ENCODE peak calls at places on chromosomes 13 and 19, in six cellular contexts. Y, F, H, G, C and Z are unnamed samples.

GRCh38 chr13:90055121-90055520 is 1292.4 kb upstream of the MIR17HG start:
- DNase-seq in Y (no peak), G (no peak), C (no peak), H (no peak), F (no peak), Z (no peak)

GRCh38 chr19:52896431-52897148 is 845 bp downstream of the ZNF320 start:
- DNase-seq in H (peak), F (peak), G (peak), C (peak), Y (peak), Z (no peak)

GRCh38 chr19:51137812-51138425 is 4.2 kb upstream of the SIGLEC7 start:
- DNase-seq in F (no peak), C (no peak), H (no peak), G (no peak), Y (no peak), Z (no peak)

GRCh38 chr13:37608750-37609339 is 10.3 kb upstream of the POSTN start:
- DNase-seq in H (no peak), Y (no peak), G (peak), C (peak), F (no peak), Z (no peak)

GRCh38 chr13:45269204-45269603 is 68.4 kb upstream of the KCTD4 start:
- DNase-seq in C (no peak), H (peak), Y (peak), F (no peak), G (peak), Z (no peak)

GRCh38 chr19:15550847-15551182 is 42.5 kb downstream of the CYP4F22 start:
- DNase-seq in G (no peak), C (no peak), F (no peak), Y (no peak), H (no peak), Z (no peak)

GRCh38 chr13:66501187-66501586 is 728.9 kb downstream of the PCDH9 start:
- DNase-seq in H (no peak), G (peak), Y (peak), C (no peak), F (no peak), Z (no peak)

GRCh38 chr19:40348125-40348913 is at the start of the genes C19orf47 and PLD3:
- DNase-seq in Y (peak), H (peak), G (peak), F (peak), C (peak), Z (peak)

GRCh38 chr13:91141619-91142061 is 205.8 kb upstream of the MIR17HG start:
- DNase-seq in H (no peak), Y (no peak), F (no peak), C (no peak), G (peak), Z (no peak)

GRCh38 chr19:10339380-10339960 is at the start of gene ICAM3:
- DNase-seq in G (no peak), F (no peak), Y (no peak), C (no peak), H (no peak), Z (no peak)

GRCh38 chr19:55580628-55581144 is at the start of gene ZNF579:
- DNase-seq in H (peak), Y (peak), F (peak), G (peak), C (peak), Z (peak)

GRCh38 chr19:56156768-56157167 is 15.7 kb downstream of the ZNF444 start:
- DNase-seq in H (no peak), F (no peak), C (no peak), G (no peak), Y (no peak), Z (no peak)

GRCh38 chr19:1864480-1865171 is 1.2 kb upstream of the KLF16 start:
- DNase-seq in C (peak), Y (peak), F (peak), H (peak), G (peak), Z (no peak)

GRCh38 chr19:39307822-39308530 is 11.8 kb downstream of the IFNL1 start:
- DNase-seq in Y (no peak), G (no peak), C (no peak), H (peak), F (no peak), Z (peak)

GRCh38 chr19:55086730-55087541 is 11.3 kb downstream of the EPS8L1 start:
- DNase-seq in F (peak), Y (peak), H (peak), G (peak), C (peak), Z (peak)

GRCh38 chr19:38120471-38121030 is 103.5 kb downstream of the DPF1 start:
- DNase-seq in H (no peak), Y (no peak), C (no peak), G (no peak), F (no peak), Z (no peak)

GRCh38 chr13:44668707-44669106 is 92.6 kb upstream of the TSC22D1 start:
- DNase-seq in G (peak), H (no peak), C (no peak), Y (peak), F (no peak), Z (no peak)

GRCh38 chr19:46147791-46148288 is at the start of gene IGFL2:
- DNase-seq in H (no peak), Y (no peak), F (no peak), C (peak), G (no peak), Z (no peak)

GRCh38 chr19:3404324-3405260 is 38.2 kb downstream of the NFIC start:
- DNase-seq in C (peak), Y (peak), F (no peak), G (peak), H (no peak), Z (no peak)

GRCh38 chr13:102825400-102825799 is 20.4 kb upstream of the ERCC5 start:
- DNase-seq in H (peak), Y (no peak), F (no peak), C (no peak), G (no peak), Z (no peak)

GRCh38 chr13:43009506-43009905 is 13.9 kb upstream of the DNAJC15 start:
- DNase-seq in F (no peak), H (no peak), G (no peak), Y (peak), C (peak), Z (no peak)

GRCh38 chr19:27894906-27895754 is 1317.8 kb downstream of the UQCRFS1 start:
- DNase-seq in C (no peak), G (no peak), Y (no peak), F (no peak), H (no peak), Z (no peak)

GRCh38 chr13:46736568-46736967 is 60.4 kb downstream of the ESD start:
- DNase-seq in F (no peak), Y (no peak), H (no peak), G (no peak), C (no peak), Z (no peak)

GRCh38 chr13:38824342-38824741 is 137.5 kb downstream of the FREM2 start:
- DNase-seq in H (peak), G (no peak), C (no peak), F (no peak), Y (no peak), Z (no peak)

GRCh38 chr13:24141333-24141910 is 19.1 kb upstream of the SPATA13 start:
- DNase-seq in C (no peak), F (no peak), Y (peak), G (no peak), H (peak), Z (no peak)

GRCh38 chr13:24135674-24136300 is 24.7 kb upstream of the SPATA13 start:
- DNase-seq in Y (peak), C (no peak), H (no peak), F (no peak), G (peak), Z (no peak)

GRCh38 chr13:24142453-24142852 is 18.1 kb upstream of the SPATA13 start:
- DNase-seq in H (no peak), G (no peak), Y (no peak), C (no peak), F (no peak), Z (no peak)

GRCh38 chr13:24142886-24143285 is 17.6 kb upstream of the SPATA13 start:
- DNase-seq in H (no peak), Y (no peak), C (no peak), G (no peak), F (no peak), Z (no peak)

GRCh38 chr13:24138911-24139310 is 21.6 kb upstream of the SPATA13 start:
- DNase-seq in G (no peak), Y (no peak), F (no peak), C (no peak), H (no peak), Z (no peak)
- H3K23ac ChIP-seq in G (no peak), Y (no peak), F (no peak), C (no peak), H (no peak), Z (no peak)

GRCh38 chr19:8452446-8453123 is 7.8 kb downstream of the HNRNPM start:
- DNase-seq in H (peak), Y (no peak), G (no peak), F (no peak), C (no peak), Z (no peak)

GRCh38 chr19:8455018-8455417 is 10.2 kb downstream of the HNRNPM start:
- DNase-seq in H (no peak), C (no peak), G (no peak), Y (no peak), F (no peak), Z (no peak)

GRCh38 chr19:8454218-8454617 is 9.4 kb downstream of the HNRNPM start:
- DNase-seq in Y (no peak), F (no peak), C (no peak), G (no peak), H (no peak), Z (no peak)

GRCh38 chr19:8451885-8452284 is 7.1 kb downstream of the HNRNPM start:
- DNase-seq in H (peak), G (peak), C (no peak), Y (peak), F (no peak), Z (no peak)

DNA sequence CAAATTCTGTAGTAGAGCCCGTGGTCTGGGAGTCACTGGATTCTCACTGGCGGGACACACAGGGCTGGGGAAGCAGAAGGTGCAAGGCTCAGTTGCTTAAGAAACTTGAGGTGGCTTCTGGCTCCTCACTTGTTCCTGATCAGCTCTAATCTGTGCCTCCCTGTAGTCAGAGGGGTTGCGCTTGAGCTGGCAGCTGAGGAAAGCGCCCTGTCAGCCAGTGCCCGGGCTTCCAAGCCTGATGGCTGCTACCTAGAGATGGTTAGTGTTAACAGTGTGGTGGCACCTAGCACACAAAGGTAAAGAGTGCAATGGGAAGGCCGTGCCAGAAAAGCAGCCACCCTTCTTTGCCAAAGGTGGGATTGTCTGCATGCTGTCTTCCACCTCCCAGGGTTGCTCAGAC is 8.8 kb downstream of the HNRNPM start:
- DNase-seq in Y (no peak), F (no peak), G (no peak), C (no peak), H (no peak), Z (no peak)
- H3K4me3 ChIP-seq in Y (no peak), F (no peak), G (no peak), C (no peak), H (no peak), Z (no peak)

GRCh38 chr19:42075364-42075615 is 676 bp upstream of the ZNF574 start:
- DNase-seq in H (peak), C (no peak), F (no peak), G (no peak), Y (no peak), Z (no peak)
- H3K23ac ChIP-seq in H (peak), C (no peak), F (peak), G (no peak), Y (peak), Z (no peak)

GRCh38 chr13:112067121-112067741 is at the start of gene SOX1:
- DNase-seq in G (no peak), H (peak), Y (no peak), F (no peak), C (no peak), Z (no peak)
- H3K4me3 ChIP-seq in G (peak), H (no peak), Y (no peak), F (peak), C (no peak), Z (peak)

DNA sequence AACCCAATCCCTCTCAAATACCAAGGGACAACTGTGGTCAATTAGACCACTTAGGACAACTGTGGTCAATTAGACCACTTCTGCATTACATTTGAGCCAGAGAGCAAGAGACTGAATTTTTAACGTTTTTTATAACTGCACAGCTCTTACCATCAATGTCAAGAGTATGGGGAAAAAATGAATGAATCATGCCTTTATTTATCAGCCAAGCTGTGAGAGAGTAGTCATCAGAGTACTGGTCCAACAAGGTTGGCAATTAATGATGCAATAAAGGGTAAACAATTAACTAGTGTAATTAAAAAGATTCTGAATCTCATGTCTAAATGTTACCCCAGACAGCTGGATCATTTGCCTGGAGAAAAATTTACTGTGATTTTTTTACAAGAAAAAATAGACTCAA is 381.1 kb downstream of the LIG4 start:
- DNase-seq in H (no peak), Y (peak), C (no peak), G (no peak), F (no peak), Z (no peak)
- H3K23ac ChIP-seq in H (no peak), Y (peak), C (no peak), G (no peak), F (no peak), Z (no peak)

GRCh38 chr19:33207903-33208302 is 13.8 kb downstream of the LRP3 start:
- DNase-seq in Y (no peak), C (no peak), F (no peak), H (no peak), G (no peak), Z (no peak)
- H3K4me3 ChIP-seq in Y (no peak), C (no peak), F (no peak), H (no peak), G (no peak), Z (no peak)

GRCh38 chr19:29212614-29213573 is at the start of gene UQCRFS1:
- DNase-seq in C (peak), F (peak), H (peak), G (peak), Y (peak), Z (peak)

GRCh38 chr19:29215322-29215845 is 2.4 kb upstream of the UQCRFS1 start:
- DNase-seq in G (no peak), Y (no peak), C (no peak), F (no peak), H (no peak), Z (no peak)

GRCh38 chr19:29214411-29214810 is 1.5 kb upstream of the UQCRFS1 start:
- DNase-seq in H (no peak), C (peak), F (no peak), G (no peak), Y (no peak), Z (no peak)

GRCh38 chr19:29216021-29216420 is 3.1 kb upstream of the UQCRFS1 start:
- DNase-seq in F (no peak), C (peak), Y (no peak), G (no peak), H (peak), Z (no peak)

DNA sequence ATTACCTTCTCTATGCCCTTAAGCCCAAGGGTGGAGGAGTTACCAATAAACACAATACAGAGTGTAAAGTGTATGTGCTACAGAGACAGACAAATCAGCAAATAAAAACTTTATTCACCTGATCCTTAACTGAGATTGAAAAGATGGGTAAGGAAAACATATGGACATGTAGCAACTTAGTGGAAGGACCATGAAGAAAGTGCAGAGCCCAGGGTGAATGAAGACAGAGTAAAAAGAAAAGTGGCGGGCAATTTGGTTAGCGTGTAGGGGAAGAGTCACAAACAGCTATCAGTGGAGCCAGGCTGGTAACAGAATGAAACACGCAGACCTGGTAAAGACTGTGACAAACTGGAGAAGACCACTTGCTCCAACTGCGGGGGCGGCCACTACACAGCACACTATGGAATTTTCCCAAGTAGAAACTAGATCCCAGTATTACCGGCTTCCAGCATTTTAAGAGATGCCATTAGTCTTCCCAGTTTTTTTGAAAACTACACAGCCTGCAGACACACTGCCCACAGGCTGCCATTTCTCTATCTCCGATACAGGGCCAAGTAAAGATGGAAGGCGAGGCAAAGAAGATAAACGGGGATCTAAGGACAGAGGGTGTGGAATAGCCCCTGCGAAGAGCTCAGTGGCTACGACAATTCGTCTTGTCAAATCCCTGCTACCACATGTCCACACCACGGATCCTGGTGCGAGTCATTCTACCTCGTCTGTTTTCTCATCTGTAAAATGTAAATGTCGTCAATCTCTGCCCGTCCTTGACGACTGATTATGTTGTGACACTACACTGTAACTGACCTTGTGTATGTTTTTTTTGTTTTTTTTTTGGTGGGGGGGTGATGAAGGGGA is 1.2 kb downstream of the UQCRFS1 start:
- DNase-seq in F (no peak), C (peak), Y (peak), G (peak), H (peak), Z (no peak)
- H3K23ac ChIP-seq in F (no peak), C (no peak), Y (peak), G (no peak), H (no peak), Z (no peak)

DNA sequence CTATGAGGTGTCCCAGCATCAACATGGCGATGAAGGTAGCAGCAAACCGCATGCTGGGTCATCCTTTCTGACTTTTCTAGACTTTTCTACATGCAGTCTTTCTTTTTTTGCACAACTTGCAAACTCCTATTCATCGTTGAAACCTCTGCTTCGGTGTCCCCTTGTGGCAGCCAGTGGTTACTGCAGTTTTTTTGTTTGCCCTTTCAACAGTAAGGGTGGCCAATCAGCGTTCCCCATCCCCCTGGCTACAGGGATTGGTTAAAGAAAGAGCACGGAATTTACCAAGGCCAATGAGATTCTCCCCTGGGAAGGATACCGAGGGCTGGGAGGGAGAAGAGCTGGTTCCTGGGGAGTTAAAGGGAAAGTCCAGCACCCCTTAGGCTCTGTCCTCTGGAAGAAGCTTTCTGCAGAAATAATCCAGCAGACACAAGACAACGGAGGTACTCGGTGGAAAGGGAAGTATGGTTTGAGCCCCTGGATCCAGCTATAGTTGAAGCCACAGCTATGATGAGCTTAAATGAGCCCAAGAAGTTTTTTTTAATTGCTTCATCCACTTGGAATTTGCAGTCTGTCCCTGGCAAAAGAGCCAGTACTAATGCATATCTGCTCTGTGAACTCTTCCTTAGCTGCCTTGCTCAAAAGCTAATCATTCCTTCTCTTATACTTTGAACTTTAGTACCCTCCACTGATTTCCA is 5.6 kb upstream of the LSM4 start:
- DNase-seq in H (peak), C (peak), Y (peak), G (peak), F (peak), Z (peak)
- H3K4me3 ChIP-seq in H (peak), C (no peak), Y (peak), G (no peak), F (peak), Z (peak)